ENCODE peak calls at places on chromosomes 13 and 19, in seven cellular contexts. F is AG04450; Z is CD4-positive, alpha-beta T cell; I is fibroblast of lung; L is ovary; W is RWPE2; E is adrenal gland. Q is an unnamed sample.

GRCh38 chr19:11580665-11581418 is 3.4 kb upstream of the ACP5 start:
- DNase-seq in Z (no peak), F (no peak), E (peak), L (no peak), I (no peak), W (no peak), Q (no peak)

GRCh38 chr19:18208098-18208951 is 4.5 kb upstream of the RAB3A start:
- DNase-seq in L (peak), F (peak), W (no peak), Z (peak), E (peak), I (peak), Q (peak)

GRCh38 chr13:22828081-22828480 is 352.7 kb upstream of the SGCG start:
- DNase-seq in Z (no peak), F (no peak), L (no peak), I (no peak), W (no peak), E (no peak), Q (no peak)

GRCh38 chr19:29404015-29404414 is 121.8 kb upstream of the VSTM2B start:
- DNase-seq in L (no peak), E (no peak), Z (no peak), F (no peak), W (no peak), I (no peak), Q (no peak)

GRCh38 chr19:4722671-4723464 is 774 bp downstream of the DPP9 start:
- DNase-seq in I (peak), W (no peak), L (peak), E (peak), F (no peak), Z (no peak), Q (no peak)

GRCh38 chr13:76879211-76879875 is 6.9 kb downstream of the KCTD12 start:
- DNase-seq in L (peak), W (no peak), F (no peak), Z (peak), I (peak), E (peak), Q (peak)

GRCh38 chr19:46451352-46451751 is 20.0 kb downstream of the PNMA8A start:
- DNase-seq in L (no peak), W (no peak), E (no peak), Z (no peak), I (no peak), F (no peak), Q (no peak)

GRCh38 chr19:56400485-56400884 is 3.6 kb upstream of the ZNF583 start:
- DNase-seq in W (no peak), I (no peak), E (no peak), L (no peak), F (no peak), Z (no peak), Q (no peak)

GRCh38 chr19:4676955-4677731 is 7.0 kb upstream of the MYDGF start:
- DNase-seq in E (peak), I (peak), L (no peak), Z (no peak), F (no peak), W (no peak), Q (no peak)

GRCh38 chr19:15255359-15255990 is 23.2 kb upstream of the EPHX3 start:
- DNase-seq in W (no peak), L (no peak), I (no peak), F (no peak), E (no peak), Z (no peak), Q (no peak)

GRCh38 chr19:15253513-15253912 is 21.3 kb upstream of the EPHX3 start:
- DNase-seq in E (no peak), L (no peak), F (no peak), W (no peak), Z (no peak), I (no peak), Q (no peak)

GRCh38 chr19:15252398-15253018 is 20.3 kb upstream of the EPHX3 start:
- DNase-seq in W (no peak), E (no peak), I (peak), F (no peak), Z (no peak), L (no peak), Q (peak)

GRCh38 chr19:15253076-15253475 is 20.8 kb upstream of the EPHX3 start:
- DNase-seq in W (no peak), F (no peak), Z (no peak), L (no peak), I (no peak), E (no peak), Q (no peak)

GRCh38 chr19:15254547-15254946 is 22.3 kb upstream of the EPHX3 start:
- DNase-seq in Z (no peak), W (no peak), E (no peak), I (no peak), L (no peak), F (no peak), Q (no peak)
- H3K27ac ChIP-seq in Z (no peak), W (no peak), E (no peak), I (no peak), L (no peak), F (peak), Q (no peak)

GRCh38 chr19:722553-723101 is 13.9 kb downstream of the PALM start:
- DNase-seq in L (peak), W (no peak), E (no peak), I (no peak), Z (no peak), F (no peak), Q (no peak)
- H3K27ac ChIP-seq in L (peak), W (no peak), E (no peak), I (no peak), Z (no peak), F (no peak), Q (peak)

DNA sequence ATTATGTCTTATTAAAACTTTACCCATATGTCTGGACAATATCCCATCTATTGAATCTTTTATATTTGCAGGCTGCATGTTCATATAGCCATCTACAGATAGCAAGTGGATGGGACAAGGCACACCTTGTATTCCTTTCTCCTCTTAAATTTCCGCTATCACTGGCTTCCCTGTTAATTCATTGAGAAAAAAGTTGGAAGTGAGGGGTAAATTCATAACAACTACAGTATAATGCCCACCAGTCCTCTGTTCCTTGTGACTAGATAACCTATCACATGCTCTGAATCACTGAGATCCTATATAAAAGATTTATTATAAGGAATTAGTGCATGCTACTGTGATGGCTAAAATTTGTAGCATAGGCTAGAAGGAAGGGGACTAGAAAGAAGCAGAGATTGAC is 1005.8 kb upstream of the ATXN8OS start:
- DNase-seq in Z (no peak), L (no peak), I (no peak), W (no peak), E (no peak), F (no peak), Q (no peak)
- H3K27ac ChIP-seq in Z (no peak), L (no peak), I (no peak), W (no peak), E (no peak), F (no peak), Q (no peak)

DNA sequence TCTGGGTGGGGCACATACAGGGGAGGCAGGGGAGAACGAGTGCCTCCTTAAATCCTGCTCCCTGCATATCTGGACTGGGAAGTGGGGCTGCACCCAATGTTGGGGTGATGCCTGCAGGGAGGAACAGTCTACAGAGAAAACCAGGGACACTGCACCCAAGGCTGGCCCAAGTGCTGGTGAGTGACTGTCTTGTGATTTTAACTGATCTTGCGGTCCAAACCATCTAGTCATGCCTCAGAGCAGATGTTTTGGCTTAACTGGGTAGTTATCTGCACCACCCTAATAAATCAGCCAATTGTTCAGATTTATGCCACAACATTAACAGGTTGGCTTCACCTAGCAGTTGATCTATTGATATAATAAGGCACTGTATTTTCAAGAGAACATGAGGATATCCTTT is 219.2 kb upstream of the IRS2 start:
- DNase-seq in E (no peak), I (no peak), W (no peak), Z (no peak), F (no peak), L (no peak), Q (no peak)
- H3K27ac ChIP-seq in E (no peak), I (no peak), W (peak), Z (no peak), F (no peak), L (no peak), Q (no peak)

GRCh38 chr19:30704716-30705115 is 332.5 kb downstream of the ZNF536 start:
- DNase-seq in Z (no peak), E (no peak), I (no peak), L (no peak), F (no peak), W (no peak), Q (no peak)
- H3K27ac ChIP-seq in Z (no peak), E (no peak), I (no peak), L (no peak), F (no peak), W (no peak), Q (no peak)

Q was measured in caudate nucleus.